ENCODE peak calls at places on chromosomes 11 and 22, in six cellular contexts. V is esophagus squamous epithelium, L is NCI-H748 treated with DMSO at 0.1 percent for 48 hours, B is ascending aorta, Z is left ventricle myocardium superior, M is SK-N-SH. O is an unnamed sample.

GRCh38 chr22:24002272-24002671 is 3.0 kb downstream of the GSTT4 start:
- DNase-seq in V (no peak), L (no peak), B (no peak), Z (no peak), M (no peak), O (no peak)

GRCh38 chr11:62671604-62672528 is at the start of the genes LBHD1 and UQCC3:
- DNase-seq in V (peak), L (peak), B (peak), Z (peak), M (peak), O (peak)

GRCh38 chr11:66157182-66157864 is 87.3 kb downstream of the PACS1 start:
- DNase-seq in V (no peak), L (no peak), B (no peak), Z (no peak), M (no peak), O (peak)

GRCh38 chr11:18527512-18527911 is 770 bp upstream of the TSG101 start:
- DNase-seq in V (no peak), L (no peak), B (no peak), Z (no peak), M (peak), O (peak)

GRCh38 chr11:101336858-101337257 is 207.2 kb upstream of the PGR start:
- DNase-seq in V (no peak), L (peak), B (no peak), Z (no peak), M (no peak), O (no peak)

GRCh38 chr22:24601217-24602104 is 1.5 kb upstream of the GGT1 start:
- DNase-seq in V (no peak), L (no peak), B (no peak), Z (peak), M (peak), O (no peak)

GRCh38 chr11:15199693-15200092 is 85.0 kb downstream of the INSC start:
- DNase-seq in V (no peak), L (no peak), B (peak), Z (peak), M (no peak), O (peak)

GRCh38 chr22:27274770-27275449 is 526.6 kb downstream of the MN1 start:
- DNase-seq in V (no peak), L (no peak), B (no peak), Z (no peak), M (no peak), O (no peak)

GRCh38 chr11:122656073-122656630 is 630 bp downstream of the UBASH3B start:
- DNase-seq in V (no peak), L (no peak), B (peak), Z (peak), M (peak), O (peak)

GRCh38 chr22:26553056-26553752 is 36.7 kb downstream of the TPST2 start:
- DNase-seq in V (no peak), L (no peak), B (no peak), Z (no peak), M (peak), O (peak)

GRCh38 chr11:36086366-36086765 is 142.5 kb downstream of the LDLRAD3 start:
- DNase-seq in V (no peak), L (no peak), B (no peak), Z (no peak), M (no peak), O (no peak)

GRCh38 chr11:95764267-95764898 is 25.2 kb downstream of the FAM76B start:
- DNase-seq in V (no peak), L (peak), B (no peak), Z (no peak), M (peak), O (no peak)

GRCh38 chr11:70630816-70631623 is 232.7 kb downstream of the CTTN start:
- DNase-seq in V (no peak), L (no peak), B (no peak), Z (no peak), M (no peak), O (no peak)

GRCh38 chr11:118609380-118610219 is 2.2 kb downstream of the PHLDB1 start:
- DNase-seq in V (no peak), L (no peak), B (peak), Z (no peak), M (no peak), O (no peak)

GRCh38 chr11:32416301-32416700 is 19.0 kb downstream of the WT1 start:
- DNase-seq in V (no peak), L (no peak), B (no peak), Z (no peak), M (no peak), O (no peak)

GRCh38 chr11:134515081-134515960 is 103.3 kb upstream of the B3GAT1 start:
- DNase-seq in V (no peak), L (no peak), B (peak), Z (no peak), M (no peak), O (no peak)

GRCh38 chr11:116328851-116329250 is 443.9 kb downstream of the BUD13 start:
- DNase-seq in V (no peak), L (no peak), B (no peak), Z (no peak), M (no peak), O (no peak)

O was measured in foreskin keratinocyte.